ENCODE peak calls at places on chromosomes 2 and 18, in five cellular contexts. L is activated CD8-positive, alpha-beta memory T cell treated with anti-CD3 and anti-CD28 coated beads, Interleukin-2, amount 50 U/mL, for 4 hours; G is A172; C is BE2C; I is stimulated activated CD8-positive, alpha-beta memory T cell treated with anti-CD3 and anti-CD28 coated beads, Interleukin-15, amount 100 ng/mL, for 24 hours. M is an unnamed sample.

GRCh38 chr2:8527031-8527430 is 154.8 kb upstream of the ID2 start:
- DNase-seq in L (no peak), G (no peak), C (no peak), I (no peak), M (no peak)

GRCh38 chr18:13585379-13586153 is 140.8 kb downstream of the FAM210A start:
- DNase-seq in L (no peak), G (no peak), C (no peak), I (no peak), M (no peak)

GRCh38 chr2:164054651-164055050 is 318.8 kb upstream of the FIGN start:
- DNase-seq in L (no peak), G (no peak), C (no peak), I (no peak), M (no peak)

GRCh38 chr18:23964282-23965238 is 50.0 kb upstream of the TTC39C start:
- DNase-seq in L (peak; percentile 59), G (no peak), C (no peak), I (no peak), M (no peak)

GRCh38 chr2:207113403-207113802 is 52.3 kb downstream of the KLF7 start:
- DNase-seq in L (no peak), G (no peak), C (peak; percentile 50), I (no peak), M (no peak)

GRCh38 chr2:147499785-147500184 is 345.0 kb upstream of the ACVR2A start:
- DNase-seq in L (no peak), G (no peak), C (no peak), I (no peak), M (no peak)

GRCh38 chr2:24984912-24985311 is 13.2 kb upstream of the DNAJC27 start:
- DNase-seq in L (no peak), G (no peak), C (peak; percentile 75), I (no peak), M (no peak)

GRCh38 chr2:200479617-200480292 is 30.1 kb downstream of the KCTD18 start:
- DNase-seq in L (no peak), G (no peak), C (no peak), I (no peak), M (no peak)

GRCh38 chr2:174035981-174036742 is 71.0 kb upstream of the SP3 start:
- DNase-seq in L (no peak), G (peak; percentile 82), C (no peak), I (no peak), M (no peak)

GRCh38 chr2:8138923-8139667 is 542.8 kb upstream of the ID2 start:
- DNase-seq in L (no peak), G (no peak), C (no peak), I (no peak), M (no peak)

GRCh38 chr2:128380061-128380889 is 61.6 kb upstream of the HS6ST1 start:
- DNase-seq in L (no peak), G (no peak), C (no peak), I (no peak), M (peak; percentile 43)

GRCh38 chr2:72095364-72095763 is 52.3 kb downstream of the CYP26B1 start:
- DNase-seq in L (no peak), G (no peak), C (no peak), I (no peak), M (no peak)

GRCh38 chr2:6444529-6444928 is 421.2 kb downstream of the CMPK2 start:
- DNase-seq in L (no peak), G (no peak), C (no peak), I (no peak), M (no peak)

GRCh38 chr2:125444106-125444505 is 1211.9 kb upstream of the GYPC start:
- DNase-seq in L (no peak), G (no peak), C (no peak), I (no peak), M (no peak)

GRCh38 chr2:8455236-8456148 is 226.4 kb upstream of the ID2 start:
- DNase-seq in L (no peak), G (no peak), C (no peak), I (no peak), M (no peak)

GRCh38 chr2:16525265-16525887 is 140.3 kb downstream of the CYRIA start:
- DNase-seq in L (no peak), G (no peak), C (peak; percentile 64), I (no peak), M (no peak)

GRCh38 chr18:41347057-41347456 is 608.0 kb upstream of the PIK3C3 start:
- DNase-seq in L (no peak), G (peak; percentile 39), C (no peak), I (no peak), M (no peak)

GRCh38 chr2:223047260-223047761 is 4.7 kb upstream of the KCNE4 start:
- DNase-seq in L (no peak), G (no peak), C (no peak), I (no peak), M (no peak)

GRCh38 chr2:239892480-239893235 is 132.5 kb downstream of the NDUFA10 start:
- DNase-seq in L (no peak), G (no peak), C (no peak), I (no peak), M (no peak)

GRCh38 chr18:38539871-38540270 is 974.3 kb upstream of the CELF4 start:
- DNase-seq in L (no peak), G (no peak), C (no peak), I (no peak), M (no peak)

M was measured in breast epithelium.